ENCODE peak calls at places on chromosomes 12 and 14, in four cellular contexts. X, D, S and J are unnamed samples. For H3K4me1, the result is how much of the 10 kb centered on the place peaks cover.

GRCh38 chr12:42440608-42441007 is 114.6 kb downstream of the PPHLN1 start:
- DNase-seq in X (no peak), D (no peak), S (no peak), J (no peak)

GRCh38 chr14:104063998-104064397 is 21.5 kb upstream of the ASPG start:
- DNase-seq in X (no peak), D (no peak), S (no peak), J (no peak)

GRCh38 chr12:6964605-6965025 is 5.8 kb downstream of the PHB2 start:
- DNase-seq in X (no peak), D (no peak), S (no peak), J (no peak)

GRCh38 chr12:7806863-7807487 is 17.8 kb downstream of the NANOG start:
- DNase-seq in X (peak), D (peak), S (peak), J (peak)

GRCh38 chr12:55993454-55993853 is 3.6 kb upstream of the SUOX start:
- DNase-seq in X (no peak), D (no peak), S (no peak), J (no peak)

GRCh38 chr12:9750276-9751203 is 10.2 kb downstream of the CD69 start:
- DNase-seq in X (peak), D (peak), S (no peak), J (peak)

GRCh38 chr12:50747817-50748216 is 16.1 kb upstream of the ATF1 start:
- DNase-seq in X (no peak), D (no peak), S (no peak), J (no peak)

GRCh38 chr12:34402228-34402898 is 380.1 kb downstream of the ALG10 start:
- DNase-seq in X (peak), D (no peak), S (no peak), J (no peak)

GRCh38 chr12:50603817-50604639 is 99.2 kb downstream of the DIP2B start:
- DNase-seq in X (no peak), D (no peak), S (no peak), J (no peak)

GRCh38 chr14:31582286-31582691 is 21.1 kb downstream of the NUBPL start:
- DNase-seq in X (no peak), D (no peak), S (no peak), J (no peak)

GRCh38 chr12:83040991-83041390 is 354.3 kb downstream of the TMTC2 start:
- DNase-seq in X (no peak), D (no peak), S (no peak), J (no peak)

GRCh38 chr12:131905640-131906091 is 11.2 kb downstream of the ULK1 start:
- DNase-seq in X (peak), D (no peak), S (no peak), J (no peak)

GRCh38 chr12:6226701-6227096 is 26.5 kb downstream of the CD9 start:
- DNase-seq in X (peak), D (no peak), S (no peak), J (no peak)

GRCh38 chr12:113961921-113962710 is 4.0 kb downstream of the RBM19 start:
- DNase-seq in X (no peak), D (no peak), S (no peak), J (no peak)

GRCh38 chr12:116202940-116203339 is 74.6 kb downstream of the MED13L start:
- DNase-seq in X (no peak), D (no peak), S (no peak), J (peak)

GRCh38 chr12:104589215-104589614 is 132.5 kb downstream of the CHST11 start:
- DNase-seq in X (no peak), D (no peak), S (no peak), J (no peak)

GRCh38 chr12:115897718-115898117 is 379.8 kb downstream of the MED13L start:
- DNase-seq in X (no peak), D (no peak), S (no peak), J (peak)

GRCh38 chr14:47772652-47773051 is 97.2 kb upstream of the MDGA2 start:
- DNase-seq in X (no peak), D (no peak), S (no peak), J (no peak)

GRCh38 chr12:128792398-128792797 is 31.4 kb downstream of the SLC15A4 start:
- DNase-seq in X (no peak), D (no peak), S (no peak), J (no peak)
- H3K4me1 ChIP-seq in X (under half), D (under half), S (under half), J (half or more)

DNA sequence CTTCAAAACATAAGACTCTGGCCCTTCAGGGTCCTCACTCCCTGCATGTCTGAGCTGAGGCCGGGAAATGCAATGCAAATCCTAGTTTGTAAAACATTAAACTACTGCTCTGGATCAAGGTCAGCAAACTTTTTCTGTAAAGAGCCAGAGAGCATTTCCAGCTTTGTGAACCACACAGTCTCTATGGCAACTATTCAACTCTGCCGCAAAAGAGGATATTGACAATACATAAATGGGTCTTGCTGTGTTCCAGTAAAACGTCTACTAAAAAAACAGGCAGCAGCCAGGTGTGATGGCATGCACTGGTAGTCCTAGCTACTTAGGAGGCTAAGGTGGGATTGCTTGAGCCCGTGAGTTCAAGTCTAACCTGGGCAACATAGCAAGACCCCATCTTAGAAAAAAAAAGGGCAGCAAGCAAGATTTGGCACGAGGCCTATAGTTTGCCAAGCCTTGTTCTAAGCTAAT is 22.3 kb downstream of the DDX24 start:
- DNase-seq in X (peak), D (no peak), S (no peak), J (no peak)
- H3K27ac ChIP-seq in X (peak), D (no peak), S (no peak), J (no peak)

GRCh38 chr12:103495783-103496456 is at the start of gene C12orf42:
- DNase-seq in X (no peak), D (no peak), S (no peak), J (no peak)
- H3K4me3 ChIP-seq in X (no peak), D (no peak), S (peak), J (no peak)

DNA sequence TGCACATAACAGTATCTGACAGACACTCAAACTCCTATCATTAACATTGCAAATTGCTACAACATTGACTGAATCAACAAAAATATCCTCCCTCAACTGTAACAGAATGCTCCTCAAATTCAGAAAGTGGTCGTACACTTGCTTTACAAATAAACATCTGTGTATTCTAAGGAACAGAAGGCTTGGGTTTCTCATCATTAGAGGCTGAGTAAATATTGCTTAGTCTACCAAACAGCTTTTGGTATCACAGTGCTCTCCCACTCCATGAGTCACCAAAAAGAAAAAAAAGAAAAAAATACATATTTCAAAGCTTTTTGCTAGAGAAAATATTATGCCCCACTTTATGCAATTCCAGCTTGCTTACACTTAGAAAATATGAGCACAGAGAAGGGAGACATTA is 23.9 kb downstream of the FERMT2 start:
- DNase-seq in X (no peak), D (no peak), S (no peak), J (no peak)
- H3K4me1 ChIP-seq in X (under half), D (under half), S (under half), J (under half)